ENCODE peak calls at places on chromosomes 5 and 9, in eight cellular contexts. D is CD8-positive, alpha-beta T cell; U is A549; F is AG04450; L is tibial artery; C is natural killer cell; O is GM13977; Y is tibial nerve. E is an unnamed sample.

GRCh38 chr9:136441191-136441680 is 1.6 kb upstream of the INPP5E start:
- DNase-seq in D (no peak), U (no peak), F (no peak), L (no peak), C (no peak), O (no peak), Y (no peak), E (no peak)

GRCh38 chr9:101587644-101588043 is 7.1 kb downstream of the PPP3R2 start:
- DNase-seq in D (no peak), U (no peak), F (no peak), L (no peak), C (no peak), O (no peak), Y (no peak), E (no peak)

GRCh38 chr9:21504894-21505293 is 22.8 kb upstream of the IFNE start:
- DNase-seq in D (no peak), U (no peak), F (no peak), L (no peak), C (no peak), O (no peak), Y (no peak), E (no peak)

GRCh38 chr9:35549466-35549865 is 55.6 kb upstream of the TESK1 start:
- DNase-seq in D (no peak), U (no peak), F (no peak), L (no peak), C (no peak), O (no peak), Y (no peak), E (no peak)

GRCh38 chr9:93107825-93108161 is 11.8 kb downstream of the CARD19 start:
- DNase-seq in D (no peak), U (no peak), F (no peak), L (no peak), C (no peak), O (no peak), Y (no peak), E (no peak)

GRCh38 chr5:177605667-177606066 is 5.7 kb downstream of the B4GALT7 start:
- DNase-seq in D (no peak), U (no peak), F (no peak), L (no peak), C (no peak), O (no peak), Y (no peak), E (peak; percentile 57)

GRCh38 chr9:74555015-74555414 is 57.9 kb downstream of the RORB start:
- DNase-seq in D (no peak), U (no peak), F (no peak), L (no peak), C (no peak), O (no peak), Y (no peak), E (no peak)

GRCh38 chr9:6938447-6938846 is 180.7 kb downstream of the KDM4C start:
- DNase-seq in D (no peak), U (no peak), F (peak; percentile 91), L (no peak), C (no peak), O (no peak), Y (no peak), E (no peak)

GRCh38 chr5:138951986-138952735 is 77.0 kb upstream of the LRRTM2 start:
- DNase-seq in D (no peak), U (no peak), F (no peak), L (peak; percentile 15), C (no peak), O (no peak), Y (no peak), E (no peak)

GRCh38 chr5:98769256-98770157 is 4.0 kb upstream of the RGMB start:
- DNase-seq in D (no peak), U (peak; percentile 42), F (peak; percentile 81), L (peak; percentile 35), C (no peak), O (peak; percentile 65), Y (no peak), E (no peak)

GRCh38 chr5:168328804-168329203 is 37.4 kb downstream of the WWC1 start:
- DNase-seq in D (no peak), U (peak; percentile 71), F (no peak), L (no peak), C (no peak), O (no peak), Y (no peak), E (no peak)

GRCh38 chr5:31361234-31361633 is 167.7 kb downstream of the CDH6 start:
- DNase-seq in D (no peak), U (no peak), F (no peak), L (no peak), C (no peak), O (no peak), Y (no peak), E (no peak)

GRCh38 chr5:135328128-135328687 is 70.8 kb downstream of the MACROH2A1 start:
- DNase-seq in D (no peak), U (no peak), F (no peak), L (no peak), C (no peak), O (no peak), Y (no peak), E (no peak)

GRCh38 chr9:33159058-33159759 is 7.9 kb downstream of the B4GALT1 start:
- DNase-seq in D (peak; percentile 52), U (no peak), F (no peak), L (peak; percentile 76), C (no peak), O (no peak), Y (peak; percentile 67), E (no peak)

GRCh38 chr5:156178117-156178516 is 148.8 kb upstream of the SGCD start:
- DNase-seq in D (no peak), U (no peak), F (no peak), L (no peak), C (no peak), O (no peak), Y (no peak), E (no peak)

GRCh38 chr9:84759300-84759750 is 89.8 kb downstream of the NTRK2 start:
- DNase-seq in D (no peak), U (no peak), F (no peak), L (no peak), C (no peak), O (peak; percentile 23), Y (no peak), E (no peak)

GRCh38 chr5:11904270-11904906 is at the start of gene CTNND2:
- DNase-seq in D (no peak), U (peak; percentile 9), F (no peak), L (no peak), C (no peak), O (peak; percentile 12), Y (no peak), E (peak; percentile 87)

GRCh38 chr9:137311171-137311970 is 9.3 kb upstream of the NRARP start:
- DNase-seq in D (no peak), U (no peak), F (no peak), L (no peak), C (no peak), O (no peak), Y (no peak), E (peak; percentile 78)

DNA sequence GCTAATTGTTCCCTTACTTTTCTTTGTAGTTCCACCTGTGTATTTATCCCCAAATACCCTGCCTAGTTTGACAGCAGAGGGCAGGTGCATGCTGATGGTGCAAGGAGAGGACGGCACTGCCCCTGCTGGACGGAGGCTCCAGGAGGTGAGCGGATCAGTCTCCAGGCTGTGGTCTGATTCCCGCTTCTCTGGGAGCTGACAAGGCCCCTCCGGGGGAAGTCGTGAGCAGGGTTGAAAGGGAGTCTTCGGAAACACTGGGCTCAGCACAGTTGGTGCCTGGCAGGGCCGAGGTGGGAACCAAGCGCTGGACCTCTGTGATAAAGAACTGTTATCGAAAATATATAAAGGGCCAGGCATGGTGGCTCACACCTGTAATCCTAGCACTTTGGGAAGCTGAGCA is 52.9 kb downstream of the RASGEF1C start:
- DNase-seq in D (peak; percentile 13), U (no peak), F (no peak), L (no peak), C (no peak), O (no peak), Y (no peak), E (peak; percentile 52)
- TF ChIP-seq CTCF in D (no peak), U (no peak), F (no peak), L (no peak), C (no peak), O (no peak), Y (no peak), E (no peak)

GRCh38 chr5:165031361-165031760 is 1525.9 kb downstream of the MAT2B start:
- DNase-seq in D (no peak), U (no peak), F (no peak), L (no peak), C (no peak), O (no peak), Y (no peak), E (no peak)

GRCh38 chr5:165026971-165027370 is 1521.6 kb downstream of the MAT2B start:
- DNase-seq in D (no peak), U (no peak), F (no peak), L (no peak), C (no peak), O (no peak), Y (no peak), E (no peak)

DNA sequence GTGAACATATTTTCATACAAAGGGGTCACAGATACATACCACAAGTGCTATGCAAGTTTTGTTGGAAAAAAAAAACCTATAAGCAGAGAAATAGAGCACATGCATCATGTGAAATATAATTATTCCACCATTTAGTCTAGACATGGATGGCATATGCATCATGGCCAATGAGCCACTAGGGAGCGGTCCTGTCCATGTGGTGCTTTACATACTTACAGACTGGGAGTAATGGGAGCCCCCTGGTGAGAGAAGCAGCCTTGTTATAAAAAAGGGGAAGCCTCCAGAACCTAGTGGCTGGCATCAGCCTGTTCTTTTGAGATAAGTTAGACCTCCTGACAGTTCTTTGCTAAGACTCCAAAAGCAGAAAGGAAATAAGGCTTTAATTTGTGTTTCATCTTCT is 1524.1 kb downstream of the MAT2B start:
- DNase-seq in D (no peak), U (no peak), F (no peak), L (peak; percentile 30), C (no peak), O (no peak), Y (no peak), E (no peak)
- TF ChIP-seq CTCF in D (no peak), U (no peak), F (peak; percentile 24), L (no peak), C (no peak), O (peak; percentile 18), Y (no peak), E (peak; percentile 58)

DNA sequence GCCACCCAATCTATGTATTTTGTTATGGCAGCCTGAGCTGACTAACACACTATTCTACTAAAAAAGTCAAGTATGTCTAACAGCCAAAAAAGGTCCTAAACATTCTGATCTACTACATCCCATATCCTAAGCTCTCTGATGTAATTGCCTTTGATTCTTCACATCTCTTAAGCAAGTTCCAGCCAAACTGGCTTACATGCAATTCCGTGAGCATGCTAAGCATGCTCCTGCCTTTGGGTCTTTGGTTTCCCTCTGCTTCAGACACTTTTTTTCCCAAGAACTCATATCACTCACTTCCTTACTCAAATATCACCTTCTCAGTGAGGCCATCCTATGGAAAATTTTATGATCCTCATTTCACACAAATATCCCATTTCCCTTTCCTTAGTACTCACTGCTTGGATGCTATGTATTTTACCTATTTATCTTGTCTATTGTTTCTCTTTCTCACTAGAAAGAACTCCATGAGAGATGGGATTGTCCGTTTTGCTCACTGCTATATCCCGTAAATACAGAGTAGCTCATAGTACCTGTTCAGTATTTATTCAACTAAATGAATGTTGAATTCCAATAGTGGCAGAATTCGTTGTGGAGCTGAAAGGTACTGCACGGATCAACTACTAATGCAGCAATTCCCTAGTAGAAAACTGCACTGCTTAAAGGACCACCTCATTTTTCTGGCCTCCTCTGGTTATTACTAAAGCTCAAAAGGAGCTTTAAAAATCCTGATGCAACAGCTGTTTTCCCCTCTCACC is 2.3 kb upstream of the SLC12A2 start:
- DNase-seq in D (no peak), U (peak; percentile 42), F (no peak), L (no peak), C (no peak), O (no peak), Y (no peak), E (no peak)
- TF ChIP-seq CTCF in D (no peak), U (no peak), F (peak; percentile 31), L (no peak), C (no peak), O (no peak), Y (no peak), E (peak; percentile 61)

GRCh38 chr5:176447538-176447981 is 625 bp upstream of the FAF2 start:
- DNase-seq in D (no peak), U (no peak), F (no peak), L (no peak), C (no peak), O (peak; percentile 30), Y (peak; percentile 17), E (peak; percentile 74)
- TF ChIP-seq CTCF in D (no peak), U (no peak), F (no peak), L (no peak), C (no peak), O (peak; percentile 11), Y (no peak), E (no peak)